ENCODE peak calls at places on chromosome 1, in four cellular contexts. D, F, E and L are unnamed samples.

GRCh38 chr1:7262611-7263010 is 477.4 kb downstream of the CAMTA1 start:
- DNase-seq in D (no peak), F (no peak), E (no peak), L (no peak)

GRCh38 chr1:49106438-49106837 is 329.7 kb upstream of the BEND5 start:
- DNase-seq in D (no peak), F (no peak), E (no peak), L (no peak)

GRCh38 chr1:156586323-156586722 is 5.3 kb upstream of the NAXE start:
- DNase-seq in D (no peak), F (peak; percentile 24), E (no peak), L (no peak)

GRCh38 chr1:168987923-168988322 is 118.6 kb upstream of the ATP1B1 start:
- DNase-seq in D (no peak), F (no peak), E (no peak), L (no peak)

GRCh38 chr1:9892563-9893528 is 17.2 kb downstream of the CTNNBIP1 start:
- DNase-seq in D (peak; percentile 52), F (no peak), E (peak; percentile 79), L (no peak)

GRCh38 chr1:154014154-154014910 is 23.8 kb downstream of the RPS27 start:
- DNase-seq in D (peak; percentile 35), F (no peak), E (peak; percentile 26), L (no peak)

GRCh38 chr1:93608188-93609109 is 73.2 kb downstream of the BCAR3 start:
- DNase-seq in D (peak; percentile 65), F (peak; percentile 50), E (peak; percentile 78), L (no peak)

GRCh38 chr1:207658408-207658807 is 13.5 kb downstream of the CR1L start:
- DNase-seq in D (no peak), F (no peak), E (no peak), L (no peak)

GRCh38 chr1:77889240-77889637 is 815 bp downstream of the NEXN start:
- DNase-seq in D (peak; percentile 72), F (no peak), E (peak; percentile 80), L (peak; percentile 25)

GRCh38 chr1:214031267-214031650 is 43.5 kb downstream of the PROX1 start:
- DNase-seq in D (no peak), F (no peak), E (no peak), L (no peak)

GRCh38 chr1:89697397-89697796 is 64.5 kb downstream of the LRRC8C start:
- DNase-seq in D (peak; percentile 15), F (no peak), E (peak; percentile 32), L (no peak)

GRCh38 chr1:206128192-206128591 is 11.0 kb upstream of the AVPR1B start:
- DNase-seq in D (no peak), F (no peak), E (peak; percentile 25), L (no peak)

GRCh38 chr1:221316491-221317056 is 425.3 kb downstream of the DUSP10 start:
- DNase-seq in D (peak; percentile 73), F (no peak), E (peak; percentile 76), L (no peak)

GRCh38 chr1:205121660-205122488 is at the start of gene RBBP5:
- DNase-seq in D (peak; percentile 99), F (peak; percentile 97), E (peak; percentile 99), L (peak; percentile 95)

GRCh38 chr1:208135354-208135753 is 108.8 kb downstream of the PLXNA2 start:
- DNase-seq in D (peak; percentile 48), F (no peak), E (peak; percentile 33), L (no peak)

DNA sequence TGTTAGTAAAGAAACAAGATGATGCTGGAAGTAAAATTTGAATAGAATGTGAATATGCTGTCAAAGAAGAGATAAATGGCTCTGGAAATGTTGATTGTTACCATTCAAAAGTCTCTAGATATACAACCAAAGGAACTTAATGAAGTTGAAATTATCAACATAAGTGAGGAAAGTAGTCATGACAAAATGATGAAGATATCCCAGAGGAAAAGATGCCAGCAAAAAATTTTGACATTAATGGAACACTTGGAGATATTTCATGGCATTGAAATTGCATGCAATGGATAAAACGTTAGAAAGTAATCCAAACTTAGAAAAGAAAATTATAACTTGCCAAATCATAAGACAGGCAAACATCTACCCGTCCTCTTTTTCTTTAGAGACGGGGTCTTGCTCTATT is 154.5 kb upstream of the OLFM3 start:
- DNase-seq in D (no peak), F (no peak), E (no peak), L (no peak)
- TF ChIP-seq CTCF in D (no peak), F (no peak), E (no peak), L (no peak)

GRCh38 chr1:31689821-31690220 is 14.0 kb downstream of the COL16A1 start:
- DNase-seq in D (peak; percentile 90), F (no peak), E (peak; percentile 93), L (peak; percentile 48)
- H3K4me3 ChIP-seq in D (no peak overlapping the region), F (no peak overlapping the region), E (no peak overlapping the region), L (no peak overlapping the region)

GRCh38 chr1:225577243-225577642 is 75.7 kb downstream of the ENAH start:
- DNase-seq in D (no peak), F (no peak), E (no peak), L (no peak)

GRCh38 chr1:225573216-225573615 is 79.7 kb downstream of the ENAH start:
- DNase-seq in D (no peak), F (no peak), E (no peak), L (no peak)

GRCh38 chr1:225567789-225568188 is 85.1 kb downstream of the ENAH start:
- DNase-seq in D (no peak), F (no peak), E (no peak), L (no peak)

GRCh38 chr1:225578247-225578646 is 74.7 kb downstream of the ENAH start:
- DNase-seq in D (no peak), F (no peak), E (peak; percentile 26), L (no peak)

DNA sequence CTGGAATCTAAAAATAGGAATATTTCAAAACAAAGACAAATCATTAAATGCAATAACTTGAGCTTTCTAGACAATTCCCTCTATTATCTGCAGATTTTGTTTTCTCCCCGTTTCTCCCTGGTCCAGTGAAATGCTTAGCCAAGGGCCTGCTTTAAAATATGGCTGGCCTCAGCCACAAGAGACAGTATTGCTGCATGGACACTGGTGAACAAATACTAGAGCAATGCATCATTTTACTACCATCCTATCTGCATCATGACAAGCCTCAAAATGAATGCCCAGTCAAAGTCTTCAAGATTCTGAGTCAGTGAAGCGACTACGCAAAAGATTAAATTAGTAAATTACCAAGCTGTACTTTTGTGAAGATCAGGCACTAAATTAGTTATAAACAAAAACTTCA is 80.5 kb downstream of the ENAH start:
- DNase-seq in D (peak; percentile 59), F (no peak), E (peak; percentile 64), L (no peak)
- TF ChIP-seq CTCF in D (peak; percentile 36), F (peak; percentile 32), E (peak; percentile 56), L (peak; percentile 33)

GRCh38 chr1:34266127-34266951 is 89.6 kb downstream of the C1orf94 start:
- DNase-seq in D (no peak), F (no peak), E (peak; percentile 12), L (no peak)
- H3K4me3 ChIP-seq in D (no peak overlapping the region), F (no peak overlapping the region), E (no peak overlapping the region), L (no peak overlapping the region)

GRCh38 chr1:226661271-226661670 is 77.8 kb downstream of the ITPKB start:
- DNase-seq in D (no peak), F (no peak), E (no peak), L (no peak)

GRCh38 chr1:226660410-226661182 is 78.5 kb downstream of the ITPKB start:
- DNase-seq in D (peak; percentile 51), F (no peak), E (no peak), L (no peak)

GRCh38 chr1:226663327-226663704 is 75.8 kb downstream of the ITPKB start:
- DNase-seq in D (no peak), F (no peak), E (no peak), L (no peak)

GRCh38 chr1:226662704-226663326 is 76.3 kb downstream of the ITPKB start:
- DNase-seq in D (peak; percentile 91), F (peak; percentile 94), E (peak; percentile 95), L (peak; percentile 84)

DNA sequence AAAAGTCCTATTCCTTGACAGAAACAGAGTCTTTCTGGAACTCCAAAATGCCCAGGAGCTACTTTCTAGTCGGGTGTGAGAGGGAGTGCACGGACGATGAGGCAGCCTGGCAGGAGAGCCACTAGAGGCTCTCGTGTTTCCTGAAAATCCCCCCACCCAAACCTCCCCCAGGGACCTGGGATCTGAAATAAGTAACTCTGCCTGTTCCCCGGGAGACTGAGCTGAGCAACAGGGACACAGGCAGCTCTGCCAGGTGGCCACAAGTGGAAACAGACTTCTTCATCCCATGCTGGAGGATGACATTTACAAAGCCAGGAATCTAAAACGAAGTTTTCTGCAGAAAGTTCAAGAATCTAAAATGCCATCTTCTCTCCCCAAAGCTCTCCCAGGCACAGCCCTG is 77.1 kb downstream of the ITPKB start:
- DNase-seq in D (peak; percentile 24), F (no peak), E (peak; percentile 33), L (no peak)
- TF ChIP-seq CTCF in D (no peak), F (no peak), E (peak; percentile 8), L (no peak)

GRCh38 chr1:34582356-34582755 is 172.5 kb upstream of the GJB5 start:
- DNase-seq in D (no peak), F (no peak), E (no peak), L (no peak)
- H3K4me3 ChIP-seq in D (no peak overlapping the region), F (no peak overlapping the region), E (no peak overlapping the region), L (no peak overlapping the region)

DNA sequence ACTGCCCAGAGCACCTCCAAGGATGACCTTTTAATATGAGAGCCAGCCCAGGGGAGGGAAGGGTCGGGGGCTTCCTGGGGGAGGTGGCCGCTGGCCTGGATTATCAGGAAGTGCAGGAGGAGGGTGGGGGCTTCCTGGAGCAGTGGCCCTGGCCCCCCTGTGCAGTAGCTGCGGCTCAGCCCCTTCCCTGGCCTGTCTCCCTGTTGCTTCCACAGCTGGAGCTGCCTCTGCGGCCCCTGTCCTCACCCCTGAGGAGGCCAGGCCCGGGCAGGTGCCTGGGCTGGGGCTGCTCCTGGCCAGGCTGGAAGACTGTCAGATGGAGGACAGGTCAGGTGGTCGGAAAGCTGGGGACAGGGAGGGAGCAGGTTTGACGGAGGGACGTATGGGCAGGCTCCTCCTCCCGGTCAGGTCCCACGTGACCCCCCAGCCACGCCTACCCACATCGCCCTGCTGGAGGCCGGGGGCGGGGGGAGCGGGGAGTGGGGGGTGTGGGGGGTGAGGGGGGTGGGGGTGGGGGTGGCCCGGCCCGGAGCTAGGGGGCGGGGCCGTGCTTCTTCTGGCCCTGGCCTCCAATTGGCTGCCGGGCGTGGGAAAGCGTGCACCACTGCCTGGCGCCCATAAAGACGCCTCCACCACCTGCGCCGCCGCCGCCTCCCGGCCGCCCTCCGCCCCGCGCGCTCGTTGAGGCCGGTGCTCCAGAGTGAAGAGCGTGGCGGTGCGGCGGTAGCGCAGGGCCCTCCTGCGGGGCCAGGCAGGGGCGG is 10.2 kb upstream of the TNFRSF14 start:
- DNase-seq in D (peak; percentile 71), F (peak; percentile 94), E (peak; percentile 48), L (no peak)
- TF ChIP-seq CTCF in D (no peak), F (no peak), E (no peak), L (no peak)

GRCh38 chr1:26350343-26350700 is 3.6 kb downstream of the CRYBG2 start:
- DNase-seq in D (no peak), F (no peak), E (no peak), L (no peak)

GRCh38 chr1:26352338-26352679 is 1.6 kb downstream of the CRYBG2 start:
- DNase-seq in D (no peak), F (no peak), E (no peak), L (no peak)

GRCh38 chr1:26353210-26353859 is 595 bp downstream of the CRYBG2 start:
- DNase-seq in D (no peak), F (no peak), E (no peak), L (no peak)

GRCh38 chr1:26350701-26351590 is 3.0 kb downstream of the CRYBG2 start:
- DNase-seq in D (peak; percentile 41), F (no peak), E (no peak), L (no peak)

GRCh38 chr1:26351591-26352337 is 2.2 kb downstream of the CRYBG2 start:
- DNase-seq in D (no peak), F (no peak), E (no peak), L (no peak)
- H3K4me3 ChIP-seq in D (no peak overlapping the region), F (no peak overlapping the region), E (no peak overlapping the region), L (no peak overlapping the region)